ENCODE peak calls at places on chromosomes 3 and 15, in six cellular contexts. One of them, this sample, is unnamed.

GRCh38 chr3:39101022-39101689 is 6.3 kb downstream of the GORASP1 start:
- DNase-seq in psoas muscle: no peak
- DNase-seq in tibial nerve: no peak
- DNase-seq in Peyer's patch: peak
- DNase-seq in HepG2: peak
- DNase-seq in lower lobe of right lung: no peak
- DNase-seq in this sample: no peak

GRCh38 chr3:147415819-147416218 is 6.7 kb downstream of the ZIC1 start:
- DNase-seq in psoas muscle: no peak
- DNase-seq in tibial nerve: no peak
- DNase-seq in Peyer's patch: no peak
- DNase-seq in HepG2: no peak
- DNase-seq in lower lobe of right lung: no peak
- DNase-seq in this sample: no peak

GRCh38 chr3:154243353-154243752 is 80.9 kb downstream of the DHX36 start:
- DNase-seq in psoas muscle: no peak
- DNase-seq in tibial nerve: no peak
- DNase-seq in Peyer's patch: no peak
- DNase-seq in HepG2: no peak
- DNase-seq in lower lobe of right lung: no peak
- DNase-seq in this sample: no peak

GRCh38 chr3:10926831-10927521 is 65.6 kb upstream of the SLC6A1 start:
- DNase-seq in psoas muscle: no peak
- DNase-seq in tibial nerve: no peak
- DNase-seq in Peyer's patch: no peak
- DNase-seq in HepG2: no peak
- DNase-seq in lower lobe of right lung: no peak
- DNase-seq in this sample: no peak

GRCh38 chr3:13231781-13232515 is 158.7 kb upstream of the IQSEC1 start:
- DNase-seq in psoas muscle: no peak
- DNase-seq in tibial nerve: no peak
- DNase-seq in Peyer's patch: no peak
- DNase-seq in HepG2: no peak
- DNase-seq in lower lobe of right lung: no peak
- DNase-seq in this sample: no peak

GRCh38 chr15:59298876-59299275 is 73.8 kb downstream of the MYO1E start:
- DNase-seq in psoas muscle: no peak
- DNase-seq in tibial nerve: no peak
- DNase-seq in Peyer's patch: no peak
- DNase-seq in HepG2: no peak
- DNase-seq in lower lobe of right lung: no peak
- DNase-seq in this sample: no peak

GRCh38 chr15:78681306-78682012 is 40.4 kb upstream of the CHRNB4 start:
- DNase-seq in psoas muscle: no peak
- DNase-seq in tibial nerve: no peak
- DNase-seq in Peyer's patch: no peak
- DNase-seq in HepG2: no peak
- DNase-seq in lower lobe of right lung: no peak
- DNase-seq in this sample: no peak

GRCh38 chr15:49031764-49032270 is 14.4 kb downstream of the SECISBP2L start:
- DNase-seq in psoas muscle: no peak
- DNase-seq in tibial nerve: no peak
- DNase-seq in Peyer's patch: no peak
- DNase-seq in HepG2: no peak
- DNase-seq in lower lobe of right lung: no peak
- DNase-seq in this sample: no peak

GRCh38 chr3:190424478-190425439 is 24.9 kb downstream of the TMEM207 start:
- DNase-seq in psoas muscle: peak
- DNase-seq in tibial nerve: no peak
- DNase-seq in Peyer's patch: peak
- DNase-seq in HepG2: peak
- DNase-seq in lower lobe of right lung: peak
- DNase-seq in this sample: no peak

GRCh38 chr3:161395115-161395514 is 23.8 kb upstream of the SPTSSB start:
- DNase-seq in psoas muscle: no peak
- DNase-seq in tibial nerve: no peak
- DNase-seq in Peyer's patch: no peak
- DNase-seq in HepG2: no peak
- DNase-seq in lower lobe of right lung: no peak
- DNase-seq in this sample: no peak

GRCh38 chr15:59501531-59502113 is 63.6 kb downstream of the FAM81A start:
- DNase-seq in psoas muscle: no peak
- DNase-seq in tibial nerve: no peak
- DNase-seq in Peyer's patch: peak
- DNase-seq in HepG2: peak
- DNase-seq in lower lobe of right lung: no peak
- DNase-seq in this sample: no peak

GRCh38 chr3:113051827-113052226 is 61.0 kb downstream of the GTPBP8 start:
- DNase-seq in psoas muscle: no peak
- DNase-seq in tibial nerve: no peak
- DNase-seq in Peyer's patch: no peak
- DNase-seq in HepG2: no peak
- DNase-seq in lower lobe of right lung: no peak
- DNase-seq in this sample: no peak

GRCh38 chr3:118628704-118629341 is 405.8 kb downstream of the IGSF11 start:
- DNase-seq in psoas muscle: no peak
- DNase-seq in tibial nerve: peak
- DNase-seq in Peyer's patch: peak
- DNase-seq in HepG2: peak
- DNase-seq in lower lobe of right lung: no peak
- DNase-seq in this sample: peak

GRCh38 chr15:101206173-101206572 is 45.7 kb downstream of the CHSY1 start:
- DNase-seq in psoas muscle: no peak
- DNase-seq in tibial nerve: no peak
- DNase-seq in Peyer's patch: no peak
- DNase-seq in HepG2: no peak
- DNase-seq in lower lobe of right lung: no peak
- DNase-seq in this sample: peak

GRCh38 chr3:126344380-126345041 is 12.7 kb downstream of the KLF15 start:
- DNase-seq in psoas muscle: no peak
- DNase-seq in tibial nerve: no peak
- DNase-seq in Peyer's patch: peak
- DNase-seq in HepG2: no peak
- DNase-seq in lower lobe of right lung: peak
- DNase-seq in this sample: peak

GRCh38 chr3:25863560-25863959 is 73.7 kb downstream of the OXSM start:
- DNase-seq in psoas muscle: no peak
- DNase-seq in tibial nerve: no peak
- DNase-seq in Peyer's patch: no peak
- DNase-seq in HepG2: no peak
- DNase-seq in lower lobe of right lung: no peak
- DNase-seq in this sample: no peak

GRCh38 chr3:62604301-62604700 is 231.0 kb upstream of the FEZF2 start:
- DNase-seq in psoas muscle: no peak
- DNase-seq in tibial nerve: no peak
- DNase-seq in Peyer's patch: no peak
- DNase-seq in HepG2: no peak
- DNase-seq in lower lobe of right lung: no peak
- DNase-seq in this sample: no peak

GRCh38 chr15:33278816-33279612 is 31.8 kb upstream of the RYR3 start:
- DNase-seq in psoas muscle: no peak
- DNase-seq in tibial nerve: no peak
- DNase-seq in Peyer's patch: no peak
- DNase-seq in HepG2: no peak
- DNase-seq in lower lobe of right lung: no peak
- DNase-seq in this sample: no peak

GRCh38 chr3:112486811-112487505 is 12.3 kb downstream of the BTLA start:
- DNase-seq in psoas muscle: no peak
- DNase-seq in tibial nerve: no peak
- DNase-seq in Peyer's patch: no peak
- DNase-seq in HepG2: no peak
- DNase-seq in lower lobe of right lung: no peak
- DNase-seq in this sample: no peak

GRCh38 chr3:65716372-65716771 is 322.3 kb downstream of the MAGI1 start:
- DNase-seq in psoas muscle: no peak
- DNase-seq in tibial nerve: no peak
- DNase-seq in Peyer's patch: no peak
- DNase-seq in HepG2: no peak
- DNase-seq in lower lobe of right lung: no peak
- DNase-seq in this sample: no peak

GRCh38 chr15:45670061-45670460 is 35.2 kb downstream of the SQOR start:
- DNase-seq in psoas muscle: no peak
- DNase-seq in tibial nerve: no peak
- DNase-seq in Peyer's patch: no peak
- DNase-seq in HepG2: no peak
- DNase-seq in lower lobe of right lung: no peak
- DNase-seq in this sample: no peak

GRCh38 chr3:134362670-134363380 is 11.4 kb downstream of the AMOTL2 start:
- DNase-seq in psoas muscle: no peak
- DNase-seq in tibial nerve: no peak
- DNase-seq in Peyer's patch: peak
- DNase-seq in HepG2: no peak
- DNase-seq in lower lobe of right lung: peak
- DNase-seq in this sample: no peak

DNA sequence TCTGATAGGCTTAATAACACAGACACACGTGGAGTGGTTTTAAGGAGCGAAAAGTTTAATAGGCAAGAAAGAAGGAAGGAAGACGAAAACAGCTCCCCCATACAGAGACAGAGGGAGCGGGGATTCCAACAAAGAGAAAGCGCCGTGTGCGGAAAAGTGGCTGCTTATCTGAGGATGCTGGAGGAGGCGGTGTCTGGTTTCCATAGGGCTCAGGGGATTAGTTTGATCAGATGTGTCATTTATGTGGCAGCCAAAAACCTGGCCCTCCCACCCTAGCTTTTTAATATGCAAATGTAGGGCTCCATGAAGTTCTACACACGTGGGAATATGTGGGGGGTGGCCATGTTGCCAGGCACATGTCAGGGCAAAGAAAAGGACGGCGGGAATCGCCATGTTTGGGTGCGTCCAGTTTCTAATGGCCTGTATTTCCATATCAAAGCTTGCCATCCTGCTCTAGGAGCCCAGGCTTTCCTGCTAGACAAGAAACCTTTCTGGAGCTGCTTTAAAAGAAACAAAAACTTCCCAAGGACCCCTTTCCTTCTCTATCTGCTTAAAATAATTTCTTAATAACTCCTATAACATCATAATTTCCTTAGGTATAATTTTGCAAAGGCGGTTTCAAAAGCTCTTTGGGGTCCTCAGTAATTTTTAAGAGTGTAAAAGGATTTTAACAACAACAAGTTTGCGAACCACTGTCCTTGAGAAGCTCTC is 749 bp upstream of the ZNF589 start:
- DNase-seq in psoas muscle: no peak
- DNase-seq in tibial nerve: no peak
- DNase-seq in Peyer's patch: no peak
- DNase-seq in HepG2: no peak
- DNase-seq in lower lobe of right lung: no peak
- DNase-seq in this sample: no peak
- H3K4me3 ChIP-seq in psoas muscle: peak
- H3K4me3 ChIP-seq in tibial nerve: peak
- H3K4me3 ChIP-seq in Peyer's patch: no peak
- H3K4me3 ChIP-seq in HepG2: peak
- H3K4me3 ChIP-seq in lower lobe of right lung: peak
- H3K4me3 ChIP-seq in this sample: no peak

DNA sequence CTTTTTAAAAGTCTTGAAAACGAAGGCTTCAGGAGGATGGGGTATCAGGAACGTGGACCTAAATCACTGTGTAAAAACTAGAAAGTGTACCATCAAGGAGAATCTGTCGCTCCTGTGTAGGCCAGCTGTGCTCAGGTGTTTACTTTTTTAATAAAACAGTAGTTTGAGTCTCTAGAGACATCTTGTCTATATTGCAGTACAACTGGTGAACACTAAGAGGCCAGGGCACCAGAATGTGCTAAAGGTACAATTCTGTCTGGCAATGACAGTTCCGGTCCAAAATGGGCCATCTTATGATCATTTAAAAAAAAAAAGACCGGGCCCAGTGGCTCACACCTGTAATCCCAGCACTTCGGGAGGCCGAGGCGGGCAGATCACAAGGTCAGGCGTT is 61.8 kb upstream of the MCF2L2 start:
- DNase-seq in psoas muscle: no peak
- DNase-seq in tibial nerve: no peak
- DNase-seq in Peyer's patch: peak
- DNase-seq in HepG2: no peak
- DNase-seq in lower lobe of right lung: no peak
- DNase-seq in this sample: no peak
- TF ChIP-seq CTCF in psoas muscle: no peak
- TF ChIP-seq CTCF in tibial nerve: no peak
- TF ChIP-seq CTCF in Peyer's patch: peak
- TF ChIP-seq CTCF in HepG2: no peak
- TF ChIP-seq CTCF in lower lobe of right lung: no peak
- TF ChIP-seq CTCF in this sample: no peak

DNA sequence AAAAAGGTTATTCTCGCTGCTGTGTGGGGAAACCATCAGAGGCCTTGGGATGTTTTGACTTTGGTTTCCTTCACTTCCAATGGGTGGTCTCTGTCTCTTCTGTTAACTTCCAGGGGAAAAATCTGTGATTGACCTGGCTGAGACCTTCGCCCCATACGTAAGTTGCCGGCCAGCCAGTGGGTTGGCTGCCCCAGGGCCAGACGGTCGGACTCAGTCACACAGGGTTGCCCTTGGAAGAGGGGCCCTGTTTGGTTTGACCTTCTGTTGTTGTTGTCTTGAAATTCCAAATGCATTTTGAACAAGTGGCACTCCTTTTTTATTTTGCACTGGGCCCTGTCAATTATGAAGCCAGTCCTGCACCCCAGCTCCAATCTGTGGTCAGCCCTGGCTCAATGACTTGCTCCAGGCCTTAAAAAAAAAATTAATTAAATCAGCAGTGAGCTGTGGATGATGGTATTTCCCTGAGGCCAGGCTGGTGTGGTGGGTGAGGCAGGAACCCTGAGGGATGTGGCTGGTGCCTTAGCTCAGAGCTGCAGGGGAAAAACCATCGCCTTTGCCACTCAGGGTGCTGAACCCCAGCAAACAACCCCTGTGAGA is 4.5 kb downstream of the FAM107A start:
- DNase-seq in psoas muscle: no peak
- DNase-seq in tibial nerve: no peak
- DNase-seq in Peyer's patch: no peak
- DNase-seq in HepG2: no peak
- DNase-seq in lower lobe of right lung: no peak
- DNase-seq in this sample: no peak
- H3K27ac ChIP-seq in psoas muscle: no peak
- H3K27ac ChIP-seq in tibial nerve: peak
- H3K27ac ChIP-seq in Peyer's patch: no peak
- H3K27ac ChIP-seq in HepG2: no peak
- H3K27ac ChIP-seq in lower lobe of right lung: no peak
- H3K27ac ChIP-seq in this sample: peak

DNA sequence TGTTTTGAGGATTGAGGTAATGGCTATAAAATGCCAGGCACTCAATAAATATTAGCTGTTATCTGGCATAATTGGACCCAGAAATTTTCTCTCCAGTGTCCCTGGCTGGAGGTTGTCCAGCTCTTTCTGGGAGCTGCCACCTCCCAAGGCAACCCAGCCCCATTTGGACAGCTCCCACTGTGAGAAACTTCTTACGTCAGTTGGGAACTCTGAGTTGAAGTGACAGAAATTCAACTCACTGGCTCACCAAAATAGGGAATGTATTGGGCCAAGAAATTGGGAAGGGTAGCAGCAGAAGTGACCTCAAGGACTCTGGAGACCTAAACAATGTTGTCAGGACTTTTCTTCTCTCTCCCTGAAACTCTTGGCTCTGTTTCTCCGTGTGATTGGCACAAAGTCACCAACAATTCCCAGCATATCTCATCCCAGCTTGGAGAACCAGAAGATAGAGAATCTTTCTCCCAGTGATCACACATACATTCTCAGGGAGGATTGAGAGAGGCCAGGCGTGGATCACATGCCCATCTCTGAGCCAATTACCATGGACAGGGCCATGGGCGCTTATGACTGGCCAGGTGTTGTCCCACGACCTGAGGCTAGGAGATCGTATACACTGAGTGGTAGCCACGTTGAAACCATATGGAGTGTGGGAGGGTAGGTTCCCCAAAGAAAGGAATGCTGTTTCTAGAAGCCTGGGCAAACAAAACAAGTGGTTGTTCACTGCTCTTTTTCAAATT is 22.5 kb upstream of the HCN4 start:
- DNase-seq in psoas muscle: no peak
- DNase-seq in tibial nerve: no peak
- DNase-seq in Peyer's patch: no peak
- DNase-seq in HepG2: no peak
- DNase-seq in lower lobe of right lung: no peak
- DNase-seq in this sample: no peak
- H3K4me3 ChIP-seq in psoas muscle: no peak
- H3K4me3 ChIP-seq in tibial nerve: no peak
- H3K4me3 ChIP-seq in Peyer's patch: no peak
- H3K4me3 ChIP-seq in HepG2: no peak
- H3K4me3 ChIP-seq in lower lobe of right lung: no peak
- H3K4me3 ChIP-seq in this sample: no peak

This sample was measured in right atrium auricular region.